ENCODE peak calls at places on chromosomes 2 and 18, in four cellular contexts. P, Q, E and M are unnamed samples.

GRCh38 chr2:144237845-144238637 is 281.9 kb downstream of the ZEB2 start:
- DNase-seq in Q (no peak), E (no peak), P (no peak), M (peak)

GRCh38 chr2:61845320-61845719 is 8.5 kb downstream of the FAM161A start:
- DNase-seq in E (no peak), P (no peak), Q (no peak), M (no peak)

GRCh38 chr2:177692042-177692823 is 299.7 kb downstream of the AGPS start:
- DNase-seq in P (no peak), Q (no peak), E (no peak), M (no peak)

GRCh38 chr2:44510246-44510645 is 148.5 kb downstream of the CAMKMT start:
- DNase-seq in P (no peak), E (no peak), Q (no peak), M (no peak)

GRCh38 chr2:233801357-233802131 is 23.4 kb downstream of the MROH2A start:
- DNase-seq in Q (peak), P (no peak), E (no peak), M (no peak)

GRCh38 chr2:43086451-43087221 is 139.8 kb downstream of the ZFP36L2 start:
- DNase-seq in P (peak), Q (no peak), E (peak), M (no peak)

GRCh38 chr2:157722580-157723234 is 94.0 kb upstream of the ACVR1C start:
- DNase-seq in E (no peak), P (no peak), Q (no peak), M (no peak)

GRCh38 chr2:11898576-11898975 is 152.1 kb downstream of the LPIN1 start:
- DNase-seq in P (no peak), E (no peak), Q (no peak), M (no peak)

GRCh38 chr2:45825001-45825651 is 173.7 kb downstream of the PRKCE start:
- DNase-seq in E (no peak), P (no peak), Q (no peak), M (peak)

GRCh38 chr2:26691881-26692813 is at the start of gene KCNK3:
- DNase-seq in P (no peak), E (peak), Q (peak), M (peak)

GRCh38 chr2:105606081-105606480 is 138.6 kb upstream of the NCK2 start:
- DNase-seq in Q (no peak), P (no peak), E (no peak), M (no peak)

GRCh38 chr2:43576983-43577892 is 18.6 kb downstream of the THADA start:
- DNase-seq in E (peak), P (peak), Q (no peak), M (no peak)

GRCh38 chr18:2994603-2995432 is 18.1 kb downstream of the LPIN2 start:
- DNase-seq in P (no peak), E (no peak), Q (peak), M (no peak)

GRCh38 chr2:46412010-46412409 is 67.4 kb upstream of the TMEM247 start:
- DNase-seq in P (no peak), Q (no peak), E (no peak), M (no peak)

GRCh38 chr2:241767464-241768250 is 9.0 kb upstream of the GAL3ST2 start:
- DNase-seq in Q (no peak), E (no peak), P (no peak), M (no peak)

GRCh38 chr18:36441872-36442271 is 144.4 kb downstream of the FHOD3 start:
- DNase-seq in Q (no peak), E (no peak), P (peak), M (no peak)

GRCh38 chr2:237057893-237058300 is 27.8 kb upstream of the COPS8 start:
- DNase-seq in E (no peak), Q (no peak), P (no peak), M (no peak)

GRCh38 chr2:9153589-9153988 is 53.0 kb upstream of the ASAP2 start:
- DNase-seq in E (no peak), P (no peak), Q (no peak), M (no peak)

GRCh38 chr2:54803783-54804758 is 80.6 kb downstream of the EML6 start:
- DNase-seq in Q (no peak), E (no peak), P (no peak), M (no peak)

GRCh38 chr2:44932079-44932478 is 9.4 kb upstream of the SIX3 start:
- DNase-seq in E (no peak), P (no peak), Q (no peak), M (no peak)

GRCh38 chr2:113173563-113174368 is at the start of gene PSD4:
- DNase-seq in P (no peak), E (no peak), Q (peak), M (no peak)

GRCh38 chr2:128754246-128754724 is 435.6 kb upstream of the HS6ST1 start:
- DNase-seq in P (peak), Q (no peak), E (no peak), M (no peak)

GRCh38 chr2:205675861-205676516 is 6.3 kb upstream of the NRP2 start:
- DNase-seq in P (no peak), Q (no peak), E (peak), M (peak)

GRCh38 chr2:54052825-54053718 is 62.3 kb upstream of the ACYP2 start:
- DNase-seq in P (no peak), Q (no peak), E (no peak), M (no peak)

GRCh38 chr2:28821295-28821958 is 10.8 kb downstream of the SPDYA start:
- DNase-seq in P (peak), Q (peak), E (peak), M (peak)

GRCh38 chr2:240384711-240385450 is 50.6 kb upstream of the GPC1 start:
- DNase-seq in P (no peak), E (no peak), Q (no peak), M (no peak)

GRCh38 chr2:47079515-47080412 is 75.3 kb downstream of the STPG4 start:
- DNase-seq in Q (no peak), P (no peak), E (no peak), M (no peak)

GRCh38 chr2:208571764-208572131 is 165.2 kb downstream of the PTH2R start:
- DNase-seq in P (no peak), Q (no peak), E (no peak), M (no peak)

GRCh38 chr2:170512271-170512670 is 202.9 kb upstream of the SP5 start:
- DNase-seq in E (no peak), Q (no peak), P (no peak), M (no peak)

GRCh38 chr18:79643049-79643765 is 36.4 kb upstream of the CTDP1 start:
- DNase-seq in P (no peak), Q (no peak), E (no peak), M (no peak)

GRCh38 chr2:72803151-72803550 is 22.7 kb downstream of the EXOC6B start:
- DNase-seq in P (no peak), E (no peak), Q (no peak), M (no peak)

GRCh38 chr2:238635637-238636036 is 208.9 kb downstream of the ASB1 start:
- DNase-seq in Q (no peak), E (peak), P (no peak), M (no peak)

GRCh38 chr2:219514196-219514761 is at the start of gene ASIC4:
- DNase-seq in E (no peak), P (no peak), Q (no peak), M (no peak)

GRCh38 chr2:96881349-96882195 is 11.7 kb upstream of the SEMA4C start:
- DNase-seq in P (no peak), E (no peak), Q (no peak), M (no peak)

GRCh38 chr2:75077909-75078308 is 119.5 kb downstream of the POLE4 start:
- DNase-seq in E (no peak), Q (no peak), P (no peak), M (no peak)

GRCh38 chr2:138455691-138456090 is 45.9 kb upstream of the SPOPL start:
- DNase-seq in E (no peak), P (no peak), Q (no peak), M (no peak)

GRCh38 chr2:38465789-38466127 is 88.7 kb upstream of the ATL2 start:
- DNase-seq in P (peak), Q (peak), E (peak), M (peak)

GRCh38 chr18:77111449-77112160 is 21.0 kb downstream of the MBP start:
- DNase-seq in E (no peak), Q (no peak), P (no peak), M (no peak)

GRCh38 chr2:101616411-101616810 is 81.1 kb upstream of the MAP4K4 start:
- DNase-seq in E (no peak), Q (no peak), P (peak), M (no peak)